ENCODE peak calls at places on chromosomes 12 and 14, in nine cellular contexts. One of them, this sample, is unnamed.

GRCh38 chr12:93229494-93230310 is 148.0 kb upstream of the NUDT4 start:
- DNase-seq in HT1080: peak
- DNase-seq in neuronal stem cell: no peak
- DNase-seq in CD8-positive, alpha-beta T cell: no peak
- DNase-seq in amniotic epithelial cell: peak
- DNase-seq in ureter: no peak
- DNase-seq in HFFc6: peak
- DNase-seq in A172: peak
- DNase-seq in NCI-H1930: no peak
- DNase-seq in this sample: peak

GRCh38 chr12:18250313-18250916 is 10.9 kb upstream of the PIK3C2G start:
- DNase-seq in amniotic epithelial cell: peak
- DNase-seq in CD8-positive, alpha-beta T cell: no peak
- DNase-seq in ureter: no peak
- DNase-seq in A172: peak
- DNase-seq in HT1080: peak
- DNase-seq in neuronal stem cell: peak
- DNase-seq in HFFc6: peak
- DNase-seq in NCI-H1930: peak
- DNase-seq in this sample: peak

GRCh38 chr12:121932176-121932536 is 13.8 kb downstream of the CFAP251 start:
- DNase-seq in A172: no peak
- DNase-seq in HT1080: no peak
- DNase-seq in HFFc6: no peak
- DNase-seq in CD8-positive, alpha-beta T cell: no peak
- DNase-seq in neuronal stem cell: no peak
- DNase-seq in ureter: no peak
- DNase-seq in amniotic epithelial cell: no peak
- DNase-seq in NCI-H1930: no peak
- DNase-seq in this sample: no peak

GRCh38 chr14:52063107-52063506 is 5.8 kb downstream of the NID2 start:
- DNase-seq in A172: no peak
- DNase-seq in ureter: no peak
- DNase-seq in amniotic epithelial cell: no peak
- DNase-seq in HT1080: no peak
- DNase-seq in NCI-H1930: no peak
- DNase-seq in HFFc6: no peak
- DNase-seq in CD8-positive, alpha-beta T cell: no peak
- DNase-seq in neuronal stem cell: no peak
- DNase-seq in this sample: no peak

GRCh38 chr12:67425394-67425793 is 156.2 kb downstream of the CAND1 start:
- DNase-seq in CD8-positive, alpha-beta T cell: no peak
- DNase-seq in ureter: no peak
- DNase-seq in amniotic epithelial cell: no peak
- DNase-seq in A172: no peak
- DNase-seq in HT1080: no peak
- DNase-seq in neuronal stem cell: no peak
- DNase-seq in HFFc6: no peak
- DNase-seq in NCI-H1930: no peak
- DNase-seq in this sample: no peak

GRCh38 chr12:98320026-98320425 is 195.4 kb upstream of the TMPO start:
- DNase-seq in HT1080: no peak
- DNase-seq in ureter: no peak
- DNase-seq in amniotic epithelial cell: no peak
- DNase-seq in A172: no peak
- DNase-seq in CD8-positive, alpha-beta T cell: no peak
- DNase-seq in HFFc6: no peak
- DNase-seq in neuronal stem cell: no peak
- DNase-seq in NCI-H1930: no peak
- DNase-seq in this sample: no peak

GRCh38 chr12:51200156-51200555 is 17.7 kb downstream of the POU6F1 start:
- DNase-seq in neuronal stem cell: no peak
- DNase-seq in CD8-positive, alpha-beta T cell: no peak
- DNase-seq in HT1080: no peak
- DNase-seq in NCI-H1930: no peak
- DNase-seq in A172: no peak
- DNase-seq in amniotic epithelial cell: no peak
- DNase-seq in ureter: no peak
- DNase-seq in HFFc6: no peak
- DNase-seq in this sample: no peak

GRCh38 chr12:120529641-120530314 is 820 bp upstream of the COQ5 start:
- DNase-seq in HFFc6: peak
- DNase-seq in CD8-positive, alpha-beta T cell: no peak
- DNase-seq in A172: peak
- DNase-seq in ureter: no peak
- DNase-seq in NCI-H1930: no peak
- DNase-seq in HT1080: peak
- DNase-seq in neuronal stem cell: peak
- DNase-seq in amniotic epithelial cell: peak
- DNase-seq in this sample: peak

GRCh38 chr12:46342562-46343033 is 30.0 kb downstream of the SLC38A2 start:
- DNase-seq in CD8-positive, alpha-beta T cell: peak
- DNase-seq in amniotic epithelial cell: peak
- DNase-seq in HT1080: peak
- DNase-seq in ureter: no peak
- DNase-seq in A172: peak
- DNase-seq in HFFc6: peak
- DNase-seq in NCI-H1930: no peak
- DNase-seq in neuronal stem cell: no peak
- DNase-seq in this sample: peak

GRCh38 chr14:68039593-68039992 is 220.0 kb downstream of the RAD51B start:
- DNase-seq in HFFc6: no peak
- DNase-seq in ureter: no peak
- DNase-seq in amniotic epithelial cell: peak
- DNase-seq in HT1080: peak
- DNase-seq in CD8-positive, alpha-beta T cell: no peak
- DNase-seq in NCI-H1930: no peak
- DNase-seq in A172: peak
- DNase-seq in neuronal stem cell: no peak
- DNase-seq in this sample: no peak

GRCh38 chr14:32224731-32225377 is 21.8 kb upstream of the RNU6-8 start:
- DNase-seq in neuronal stem cell: no peak
- DNase-seq in amniotic epithelial cell: peak
- DNase-seq in NCI-H1930: peak
- DNase-seq in HT1080: peak
- DNase-seq in CD8-positive, alpha-beta T cell: peak
- DNase-seq in A172: peak
- DNase-seq in HFFc6: peak
- DNase-seq in ureter: peak
- DNase-seq in this sample: peak

GRCh38 chr12:85669911-85670310 is 166.3 kb downstream of the RASSF9 start:
- DNase-seq in amniotic epithelial cell: no peak
- DNase-seq in NCI-H1930: no peak
- DNase-seq in HT1080: no peak
- DNase-seq in HFFc6: no peak
- DNase-seq in A172: no peak
- DNase-seq in CD8-positive, alpha-beta T cell: no peak
- DNase-seq in ureter: no peak
- DNase-seq in neuronal stem cell: no peak
- DNase-seq in this sample: no peak

GRCh38 chr12:87679262-87679661 is 349.9 kb downstream of the C12orf50 start:
- DNase-seq in amniotic epithelial cell: no peak
- DNase-seq in HFFc6: no peak
- DNase-seq in CD8-positive, alpha-beta T cell: no peak
- DNase-seq in A172: no peak
- DNase-seq in ureter: no peak
- DNase-seq in HT1080: no peak
- DNase-seq in neuronal stem cell: peak
- DNase-seq in NCI-H1930: no peak
- DNase-seq in this sample: no peak

GRCh38 chr12:24909667-24910066 is 39.2 kb downstream of the BCAT1 start:
- DNase-seq in CD8-positive, alpha-beta T cell: no peak
- DNase-seq in HFFc6: peak
- DNase-seq in ureter: no peak
- DNase-seq in neuronal stem cell: no peak
- DNase-seq in A172: peak
- DNase-seq in HT1080: peak
- DNase-seq in NCI-H1930: no peak
- DNase-seq in amniotic epithelial cell: peak
- DNase-seq in this sample: peak

GRCh38 chr12:21941522-21942376 is 523 bp upstream of the ABCC9 start:
- DNase-seq in HFFc6: no peak
- DNase-seq in CD8-positive, alpha-beta T cell: no peak
- DNase-seq in amniotic epithelial cell: peak
- DNase-seq in neuronal stem cell: peak
- DNase-seq in ureter: peak
- DNase-seq in HT1080: no peak
- DNase-seq in NCI-H1930: no peak
- DNase-seq in A172: no peak
- DNase-seq in this sample: peak

GRCh38 chr12:74820324-74820723 is 282.7 kb downstream of the ATXN7L3B start:
- DNase-seq in neuronal stem cell: no peak
- DNase-seq in NCI-H1930: no peak
- DNase-seq in amniotic epithelial cell: no peak
- DNase-seq in HFFc6: no peak
- DNase-seq in CD8-positive, alpha-beta T cell: no peak
- DNase-seq in HT1080: no peak
- DNase-seq in ureter: no peak
- DNase-seq in A172: no peak
- DNase-seq in this sample: no peak

GRCh38 chr12:33313476-33313875 is 126.1 kb downstream of the SYT10 start:
- DNase-seq in amniotic epithelial cell: no peak
- DNase-seq in HT1080: no peak
- DNase-seq in neuronal stem cell: no peak
- DNase-seq in ureter: no peak
- DNase-seq in A172: no peak
- DNase-seq in HFFc6: no peak
- DNase-seq in CD8-positive, alpha-beta T cell: no peak
- DNase-seq in NCI-H1930: no peak
- DNase-seq in this sample: no peak

GRCh38 chr14:42930058-42930457 is 1323.4 kb downstream of the LRFN5 start:
- DNase-seq in HT1080: no peak
- DNase-seq in A172: no peak
- DNase-seq in CD8-positive, alpha-beta T cell: no peak
- DNase-seq in HFFc6: no peak
- DNase-seq in amniotic epithelial cell: peak
- DNase-seq in ureter: no peak
- DNase-seq in neuronal stem cell: no peak
- DNase-seq in NCI-H1930: no peak
- DNase-seq in this sample: no peak

GRCh38 chr12:3003593-3003992 is 44.4 kb downstream of the TEAD4 start:
- DNase-seq in amniotic epithelial cell: no peak
- DNase-seq in A172: no peak
- DNase-seq in HT1080: no peak
- DNase-seq in ureter: no peak
- DNase-seq in CD8-positive, alpha-beta T cell: no peak
- DNase-seq in neuronal stem cell: no peak
- DNase-seq in NCI-H1930: no peak
- DNase-seq in HFFc6: no peak
- DNase-seq in this sample: no peak

GRCh38 chr14:63175531-63175930 is 28.7 kb upstream of the RHOJ start:
- DNase-seq in ureter: no peak
- DNase-seq in NCI-H1930: no peak
- DNase-seq in A172: no peak
- DNase-seq in amniotic epithelial cell: no peak
- DNase-seq in HT1080: no peak
- DNase-seq in HFFc6: no peak
- DNase-seq in neuronal stem cell: no peak
- DNase-seq in CD8-positive, alpha-beta T cell: no peak
- DNase-seq in this sample: no peak

GRCh38 chr12:120225852-120226640 is 25.1 kb upstream of the RPLP0 start:
- DNase-seq in A172: peak
- DNase-seq in amniotic epithelial cell: no peak
- DNase-seq in NCI-H1930: no peak
- DNase-seq in neuronal stem cell: no peak
- DNase-seq in ureter: peak
- DNase-seq in HT1080: no peak
- DNase-seq in CD8-positive, alpha-beta T cell: peak
- DNase-seq in HFFc6: no peak
- DNase-seq in this sample: no peak

GRCh38 chr12:67111182-67111581 is 158.0 kb upstream of the CAND1 start:
- DNase-seq in HFFc6: no peak
- DNase-seq in A172: no peak
- DNase-seq in amniotic epithelial cell: no peak
- DNase-seq in neuronal stem cell: no peak
- DNase-seq in CD8-positive, alpha-beta T cell: no peak
- DNase-seq in NCI-H1930: no peak
- DNase-seq in ureter: peak
- DNase-seq in HT1080: no peak
- DNase-seq in this sample: no peak